ENCODE peak calls at places on chromosomes 12 and 14, in six cellular contexts. G, H, Z, C, W and J are unnamed samples.
A peak's percentile ranks its signal among the peaks of the same experiment; 100 is the strongest.

GRCh38 chr14:100104523-100105300 is 39.5 kb downstream of the EVL start:
- DNase-seq in C (no peak), W (peak; percentile 94), H (no peak), G (no peak), Z (no peak), J (no peak)

GRCh38 chr12:6039894-6040601 is 84.4 kb downstream of the VWF start:
- DNase-seq in H (peak; percentile 71), Z (peak; percentile 42), G (no peak), C (no peak), W (peak; percentile 76), J (peak; percentile 73)

GRCh38 chr12:71183018-71183417 is 25.2 kb upstream of the TSPAN8 start:
- DNase-seq in Z (no peak), G (no peak), W (no peak), C (no peak), H (no peak), J (no peak)

GRCh38 chr12:85775071-85775470 is 61.1 kb downstream of the RASSF9 start:
- DNase-seq in Z (no peak), C (no peak), H (no peak), G (no peak), W (no peak), J (no peak)

GRCh38 chr14:90397401-90398314 is 829 bp downstream of the CALM1 start:
- DNase-seq in G (peak; percentile 42), Z (peak; percentile 48), W (peak; percentile 65), C (peak; percentile 58), H (peak; percentile 68), J (peak; percentile 31)

GRCh38 chr14:55712505-55712904 is 132.5 kb downstream of the KTN1 start:
- DNase-seq in G (no peak), C (no peak), W (no peak), Z (no peak), H (no peak), J (no peak)

GRCh38 chr14:47278233-47278842 is 397.1 kb downstream of the MDGA2 start:
- DNase-seq in C (peak; percentile 11), G (no peak), Z (peak; percentile 32), H (peak; percentile 78), W (peak; percentile 5), J (peak; percentile 3)

GRCh38 chr12:90036641-90037040 is 328.0 kb upstream of the ATP2B1 start:
- DNase-seq in Z (no peak), G (no peak), C (no peak), H (no peak), W (peak; percentile 75), J (no peak)

GRCh38 chr12:3034067-3034750 is 43.0 kb upstream of the TSPAN9 start:
- DNase-seq in Z (peak; percentile 81), H (peak; percentile 83), W (peak; percentile 74), G (peak; percentile 7), C (peak; percentile 71), J (peak; percentile 83)

GRCh38 chr12:98838282-98838681 is 193.2 kb downstream of the APAF1 start:
- DNase-seq in G (no peak), Z (no peak), H (no peak), C (no peak), W (peak; percentile 14), J (peak; percentile 14)

GRCh38 chr14:66443158-66443695 is 42.9 kb upstream of the CCDC196 start:
- DNase-seq in W (no peak), G (no peak), C (no peak), H (peak; percentile 10), Z (no peak), J (no peak)

GRCh38 chr12:123998960-123999359 is 25.9 kb downstream of the ZNF664 start:
- DNase-seq in G (no peak), C (no peak), Z (no peak), W (peak; percentile 29), H (no peak), J (no peak)

GRCh38 chr12:102816816-102817434 is 100.1 kb downstream of the PAH start:
- DNase-seq in H (peak; percentile 9), C (no peak), W (peak; percentile 55), G (no peak), Z (no peak), J (peak; percentile 32)

GRCh38 chr12:96889273-96889933 is 17.7 kb upstream of the NEDD1 start:
- DNase-seq in C (peak; percentile 14), H (no peak), W (peak; percentile 84), G (no peak), Z (no peak), J (no peak)

GRCh38 chr12:83173250-83173649 is 486.5 kb downstream of the TMTC2 start:
- DNase-seq in W (no peak), G (no peak), H (no peak), C (no peak), Z (no peak), J (no peak)